ENCODE peak calls at places on chromosomes 16 and 17, in seven cellular contexts. S is retinal pigment epithelial cell, B is cardiac fibroblast, V is HL-60, P is OCI-M1, R is HTR-8/SVneo, D is occipital lobe. L is an unnamed sample.

GRCh38 chr17:8951210-8951609 is 14.3 kb downstream of the PIK3R5 start:
- DNase-seq in D (no peak), B (no peak), P (no peak), V (no peak), R (no peak), S (no peak), L (no peak)

GRCh38 chr16:31527617-31528287 is at the start of gene AHSP:
- DNase-seq in D (no peak), S (no peak), R (no peak), B (no peak), P (peak), V (no peak), L (no peak)

GRCh38 chr17:13996758-13997157 is 72.5 kb upstream of the COX10 start:
- DNase-seq in B (no peak), S (no peak), V (no peak), R (no peak), P (no peak), D (no peak), L (no peak)

GRCh38 chr16:27365142-27366089 is 36.6 kb upstream of the IL21R start:
- DNase-seq in P (no peak), R (no peak), V (no peak), S (no peak), B (no peak), D (no peak), L (peak)

GRCh38 chr17:70028397-70028796 is 46.6 kb upstream of the KCNJ16 start:
- DNase-seq in R (no peak), D (no peak), S (no peak), B (no peak), P (no peak), V (no peak), L (no peak)

GRCh38 chr17:19720631-19721426 is 4.4 kb upstream of the SLC47A2 start:
- DNase-seq in B (no peak), P (no peak), S (no peak), R (no peak), V (no peak), D (no peak), L (no peak)

GRCh38 chr17:46032909-46033308 is 33.9 kb downstream of the STH start:
- DNase-seq in D (no peak), P (no peak), R (no peak), B (no peak), S (no peak), V (no peak), L (no peak)

GRCh38 chr16:58013201-58013956 is 12.2 kb downstream of the USB1 start:
- DNase-seq in V (no peak), B (no peak), P (no peak), D (no peak), S (no peak), R (no peak), L (peak)

GRCh38 chr16:7366041-7366440 is 33.4 kb downstream of the RBFOX1 start:
- DNase-seq in B (no peak), V (no peak), R (no peak), D (no peak), S (no peak), P (no peak), L (no peak)

GRCh38 chr17:39018267-39019134 is 51.3 kb upstream of the FBXO47 start:
- DNase-seq in V (no peak), B (no peak), S (no peak), R (no peak), D (no peak), P (peak), L (no peak)

GRCh38 chr16:67150833-67151396 is at the start of gene B3GNT9:
- DNase-seq in V (no peak), S (no peak), B (peak), P (peak), D (no peak), R (no peak), L (no peak)

GRCh38 chr17:7557825-7558543 is 566 bp upstream of the TNFSF13 start:
- DNase-seq in D (peak), S (peak), V (peak), B (peak), R (no peak), P (peak), L (no peak)

GRCh38 chr17:80817861-80818260 is 173.8 kb upstream of the CHMP6 start:
- DNase-seq in P (no peak), V (no peak), S (no peak), R (no peak), B (no peak), D (no peak), L (peak)

GRCh38 chr17:35978346-35978745 is 3.0 kb downstream of the CCL16 start:
- DNase-seq in B (no peak), R (no peak), D (no peak), V (no peak), S (no peak), P (no peak), L (no peak)

GRCh38 chr17:39001703-39002637 is 34.8 kb upstream of the FBXO47 start:
- DNase-seq in B (peak), S (no peak), R (no peak), D (peak), P (peak), V (peak), L (peak)

GRCh38 chr17:35766903-35767510 is 6.3 kb downstream of the C17orf50 start:
- DNase-seq in R (peak), P (peak), B (peak), S (no peak), V (no peak), D (no peak), L (no peak)

GRCh38 chr17:80949451-80950421 is 41.9 kb upstream of the CHMP6 start:
- DNase-seq in R (no peak), V (no peak), P (no peak), S (no peak), B (no peak), D (no peak), L (no peak)

GRCh38 chr16:367333-367903 is 2.9 kb downstream of the MRPL28 start:
- DNase-seq in S (no peak), P (no peak), V (no peak), D (no peak), R (no peak), B (no peak), L (no peak)

GRCh38 chr17:31877911-31878702 is 19.1 kb upstream of the COPRS start:
- DNase-seq in D (no peak), V (no peak), S (no peak), R (no peak), B (peak), P (no peak), L (no peak)

GRCh38 chr16:1899641-1900451 is 18.4 kb downstream of the HS3ST6 start:
- DNase-seq in B (no peak), V (no peak), S (no peak), R (no peak), P (no peak), D (no peak), L (peak)

L was measured in trophoblast cell.